ENCODE peak calls at places on chromosomes 6 and 20, in nine cellular contexts. One of them, this sample, is unnamed.

GRCh38 chr20:64239449-64240242 is 15.9 kb upstream of the PCMTD2 start:
- DNase-seq in ACHN: no peak
- DNase-seq in AG08395: no peak
- DNase-seq in MCF 10A: no peak
- DNase-seq in fibroblast of the aortic adventitia: no peak
- DNase-seq in mammary epithelial cell: no peak
- DNase-seq in activated naive CD4-positive, alpha-beta T cell treated with anti-CD3 and anti-CD28 coated beads for 36 hours: no peak
- DNase-seq in astrocyte: no peak
- DNase-seq in NCI-H1105: no peak
- DNase-seq in this sample: no peak

GRCh38 chr6:81696505-81696904 is 56.0 kb downstream of the TENT5A start:
- DNase-seq in AG08395: no peak
- DNase-seq in ACHN: no peak
- DNase-seq in activated naive CD4-positive, alpha-beta T cell treated with anti-CD3 and anti-CD28 coated beads for 36 hours: no peak
- DNase-seq in mammary epithelial cell: no peak
- DNase-seq in fibroblast of the aortic adventitia: no peak
- DNase-seq in NCI-H1105: peak
- DNase-seq in MCF 10A: peak
- DNase-seq in astrocyte: peak
- DNase-seq in this sample: peak

GRCh38 chr6:10720229-10720959 is 2.5 kb upstream of the TMEM14C start:
- DNase-seq in mammary epithelial cell: peak
- DNase-seq in astrocyte: peak
- DNase-seq in fibroblast of the aortic adventitia: peak
- DNase-seq in MCF 10A: peak
- DNase-seq in activated naive CD4-positive, alpha-beta T cell treated with anti-CD3 and anti-CD28 coated beads for 36 hours: peak
- DNase-seq in ACHN: peak
- DNase-seq in AG08395: no peak
- DNase-seq in NCI-H1105: no peak
- DNase-seq in this sample: peak

GRCh38 chr6:135319819-135320218 is 138.7 kb downstream of the MYB start:
- DNase-seq in NCI-H1105: no peak
- DNase-seq in astrocyte: no peak
- DNase-seq in activated naive CD4-positive, alpha-beta T cell treated with anti-CD3 and anti-CD28 coated beads for 36 hours: no peak
- DNase-seq in AG08395: no peak
- DNase-seq in MCF 10A: no peak
- DNase-seq in mammary epithelial cell: no peak
- DNase-seq in fibroblast of the aortic adventitia: no peak
- DNase-seq in ACHN: no peak
- DNase-seq in this sample: no peak

GRCh38 chr6:85417336-85417735 is 32.5 kb upstream of the NT5E start:
- DNase-seq in fibroblast of the aortic adventitia: no peak
- DNase-seq in AG08395: no peak
- DNase-seq in mammary epithelial cell: peak
- DNase-seq in ACHN: no peak
- DNase-seq in NCI-H1105: no peak
- DNase-seq in MCF 10A: no peak
- DNase-seq in activated naive CD4-positive, alpha-beta T cell treated with anti-CD3 and anti-CD28 coated beads for 36 hours: no peak
- DNase-seq in astrocyte: no peak
- DNase-seq in this sample: no peak

GRCh38 chr6:35919827-35920751 is 809 bp downstream of the SRPK1 start:
- DNase-seq in mammary epithelial cell: peak
- DNase-seq in ACHN: peak
- DNase-seq in astrocyte: peak
- DNase-seq in fibroblast of the aortic adventitia: peak
- DNase-seq in MCF 10A: peak
- DNase-seq in NCI-H1105: no peak
- DNase-seq in AG08395: peak
- DNase-seq in activated naive CD4-positive, alpha-beta T cell treated with anti-CD3 and anti-CD28 coated beads for 36 hours: peak
- DNase-seq in this sample: peak

GRCh38 chr6:19880066-19880465 is 42.9 kb downstream of the ID4 start:
- DNase-seq in MCF 10A: no peak
- DNase-seq in activated naive CD4-positive, alpha-beta T cell treated with anti-CD3 and anti-CD28 coated beads for 36 hours: no peak
- DNase-seq in mammary epithelial cell: no peak
- DNase-seq in ACHN: no peak
- DNase-seq in AG08395: no peak
- DNase-seq in astrocyte: no peak
- DNase-seq in NCI-H1105: no peak
- DNase-seq in fibroblast of the aortic adventitia: no peak
- DNase-seq in this sample: no peak

GRCh38 chr6:89411019-89411268 is 1.1 kb downstream of the RRAGD start:
- DNase-seq in NCI-H1105: no peak
- DNase-seq in ACHN: peak
- DNase-seq in AG08395: no peak
- DNase-seq in activated naive CD4-positive, alpha-beta T cell treated with anti-CD3 and anti-CD28 coated beads for 36 hours: peak
- DNase-seq in MCF 10A: no peak
- DNase-seq in astrocyte: no peak
- DNase-seq in fibroblast of the aortic adventitia: no peak
- DNase-seq in mammary epithelial cell: peak
- DNase-seq in this sample: no peak

GRCh38 chr6:31203345-31203979 is 33.0 kb upstream of the POU5F1 start:
- DNase-seq in NCI-H1105: no peak
- DNase-seq in activated naive CD4-positive, alpha-beta T cell treated with anti-CD3 and anti-CD28 coated beads for 36 hours: peak
- DNase-seq in MCF 10A: peak
- DNase-seq in ACHN: peak
- DNase-seq in astrocyte: peak
- DNase-seq in AG08395: no peak
- DNase-seq in fibroblast of the aortic adventitia: peak
- DNase-seq in mammary epithelial cell: peak
- DNase-seq in this sample: peak

GRCh38 chr20:8394308-8394945 is 262.4 kb downstream of the PLCB1 start:
- DNase-seq in fibroblast of the aortic adventitia: peak
- DNase-seq in astrocyte: peak
- DNase-seq in activated naive CD4-positive, alpha-beta T cell treated with anti-CD3 and anti-CD28 coated beads for 36 hours: no peak
- DNase-seq in NCI-H1105: no peak
- DNase-seq in ACHN: no peak
- DNase-seq in AG08395: peak
- DNase-seq in mammary epithelial cell: peak
- DNase-seq in MCF 10A: peak
- DNase-seq in this sample: peak

GRCh38 chr6:132392792-132393191 is 8.5 kb downstream of the MOXD1 start:
- DNase-seq in NCI-H1105: no peak
- DNase-seq in astrocyte: no peak
- DNase-seq in MCF 10A: peak
- DNase-seq in mammary epithelial cell: peak
- DNase-seq in activated naive CD4-positive, alpha-beta T cell treated with anti-CD3 and anti-CD28 coated beads for 36 hours: no peak
- DNase-seq in ACHN: peak
- DNase-seq in fibroblast of the aortic adventitia: peak
- DNase-seq in AG08395: no peak
- DNase-seq in this sample: peak

GRCh38 chr20:15889073-15889923 is 684.0 kb downstream of the KIF16B start:
- DNase-seq in mammary epithelial cell: no peak
- DNase-seq in NCI-H1105: no peak
- DNase-seq in astrocyte: no peak
- DNase-seq in MCF 10A: peak
- DNase-seq in fibroblast of the aortic adventitia: no peak
- DNase-seq in activated naive CD4-positive, alpha-beta T cell treated with anti-CD3 and anti-CD28 coated beads for 36 hours: no peak
- DNase-seq in AG08395: no peak
- DNase-seq in ACHN: no peak
- DNase-seq in this sample: no peak

GRCh38 chr6:62623851-62624532 is 338.0 kb upstream of the KHDRBS2 start:
- DNase-seq in fibroblast of the aortic adventitia: no peak
- DNase-seq in astrocyte: no peak
- DNase-seq in mammary epithelial cell: no peak
- DNase-seq in AG08395: no peak
- DNase-seq in NCI-H1105: no peak
- DNase-seq in MCF 10A: peak
- DNase-seq in ACHN: peak
- DNase-seq in activated naive CD4-positive, alpha-beta T cell treated with anti-CD3 and anti-CD28 coated beads for 36 hours: no peak
- DNase-seq in this sample: peak

GRCh38 chr20:13101701-13102100 is 92.9 kb downstream of the SPTLC3 start:
- DNase-seq in AG08395: peak
- DNase-seq in fibroblast of the aortic adventitia: peak
- DNase-seq in activated naive CD4-positive, alpha-beta T cell treated with anti-CD3 and anti-CD28 coated beads for 36 hours: no peak
- DNase-seq in mammary epithelial cell: no peak
- DNase-seq in astrocyte: peak
- DNase-seq in MCF 10A: no peak
- DNase-seq in ACHN: no peak
- DNase-seq in NCI-H1105: no peak
- DNase-seq in this sample: peak

GRCh38 chr6:42967228-42967627 is 6.7 kb downstream of the GNMT start:
- DNase-seq in AG08395: no peak
- DNase-seq in ACHN: no peak
- DNase-seq in mammary epithelial cell: no peak
- DNase-seq in fibroblast of the aortic adventitia: no peak
- DNase-seq in NCI-H1105: no peak
- DNase-seq in activated naive CD4-positive, alpha-beta T cell treated with anti-CD3 and anti-CD28 coated beads for 36 hours: no peak
- DNase-seq in MCF 10A: no peak
- DNase-seq in astrocyte: no peak
- DNase-seq in this sample: no peak

GRCh38 chr6:4256969-4257368 is 121.6 kb upstream of the ECI2 start:
- DNase-seq in MCF 10A: no peak
- DNase-seq in ACHN: no peak
- DNase-seq in astrocyte: peak
- DNase-seq in fibroblast of the aortic adventitia: peak
- DNase-seq in mammary epithelial cell: no peak
- DNase-seq in NCI-H1105: no peak
- DNase-seq in activated naive CD4-positive, alpha-beta T cell treated with anti-CD3 and anti-CD28 coated beads for 36 hours: no peak
- DNase-seq in AG08395: no peak
- DNase-seq in this sample: no peak

GRCh38 chr6:43673444-43674063 is 14.0 kb downstream of the MRPS18A start:
- DNase-seq in astrocyte: no peak
- DNase-seq in MCF 10A: no peak
- DNase-seq in AG08395: no peak
- DNase-seq in activated naive CD4-positive, alpha-beta T cell treated with anti-CD3 and anti-CD28 coated beads for 36 hours: no peak
- DNase-seq in fibroblast of the aortic adventitia: no peak
- DNase-seq in NCI-H1105: no peak
- DNase-seq in ACHN: no peak
- DNase-seq in mammary epithelial cell: no peak
- DNase-seq in this sample: no peak

GRCh38 chr6:593139-593906 is 63.6 kb downstream of the HUS1B start:
- DNase-seq in activated naive CD4-positive, alpha-beta T cell treated with anti-CD3 and anti-CD28 coated beads for 36 hours: peak
- DNase-seq in NCI-H1105: peak
- DNase-seq in ACHN: peak
- DNase-seq in AG08395: peak
- DNase-seq in mammary epithelial cell: peak
- DNase-seq in fibroblast of the aortic adventitia: peak
- DNase-seq in MCF 10A: peak
- DNase-seq in astrocyte: peak
- DNase-seq in this sample: peak

GRCh38 chr6:100809346-100809745 is 71.8 kb downstream of the ASCC3 start:
- DNase-seq in activated naive CD4-positive, alpha-beta T cell treated with anti-CD3 and anti-CD28 coated beads for 36 hours: no peak
- DNase-seq in MCF 10A: no peak
- DNase-seq in astrocyte: no peak
- DNase-seq in AG08395: no peak
- DNase-seq in fibroblast of the aortic adventitia: no peak
- DNase-seq in mammary epithelial cell: no peak
- DNase-seq in ACHN: no peak
- DNase-seq in NCI-H1105: no peak
- DNase-seq in this sample: no peak

GRCh38 chr6:30740993-30741784 is 1.3 kb downstream of the FLOT1 start:
- DNase-seq in ACHN: no peak
- DNase-seq in mammary epithelial cell: no peak
- DNase-seq in activated naive CD4-positive, alpha-beta T cell treated with anti-CD3 and anti-CD28 coated beads for 36 hours: no peak
- DNase-seq in fibroblast of the aortic adventitia: no peak
- DNase-seq in NCI-H1105: no peak
- DNase-seq in astrocyte: no peak
- DNase-seq in MCF 10A: no peak
- DNase-seq in AG08395: no peak
- DNase-seq in this sample: peak

GRCh38 chr20:23086056-23086551 is at the start of gene CD93:
- DNase-seq in mammary epithelial cell: no peak
- DNase-seq in fibroblast of the aortic adventitia: peak
- DNase-seq in activated naive CD4-positive, alpha-beta T cell treated with anti-CD3 and anti-CD28 coated beads for 36 hours: peak
- DNase-seq in ACHN: no peak
- DNase-seq in astrocyte: peak
- DNase-seq in AG08395: no peak
- DNase-seq in MCF 10A: no peak
- DNase-seq in NCI-H1105: no peak
- DNase-seq in this sample: peak

GRCh38 chr6:4658486-4658885 is 117.7 kb upstream of the CDYL start:
- DNase-seq in ACHN: no peak
- DNase-seq in astrocyte: no peak
- DNase-seq in activated naive CD4-positive, alpha-beta T cell treated with anti-CD3 and anti-CD28 coated beads for 36 hours: no peak
- DNase-seq in mammary epithelial cell: no peak
- DNase-seq in AG08395: no peak
- DNase-seq in fibroblast of the aortic adventitia: no peak
- DNase-seq in MCF 10A: no peak
- DNase-seq in NCI-H1105: no peak
- DNase-seq in this sample: no peak

GRCh38 chr6:90425161-90425641 is 128.6 kb upstream of the BACH2 start:
- DNase-seq in MCF 10A: no peak
- DNase-seq in activated naive CD4-positive, alpha-beta T cell treated with anti-CD3 and anti-CD28 coated beads for 36 hours: peak
- DNase-seq in NCI-H1105: no peak
- DNase-seq in AG08395: no peak
- DNase-seq in mammary epithelial cell: no peak
- DNase-seq in fibroblast of the aortic adventitia: no peak
- DNase-seq in astrocyte: no peak
- DNase-seq in ACHN: no peak
- DNase-seq in this sample: no peak

GRCh38 chr6:104601008-104601745 is 258.5 kb downstream of the HACE1 start:
- DNase-seq in fibroblast of the aortic adventitia: peak
- DNase-seq in mammary epithelial cell: no peak
- DNase-seq in ACHN: no peak
- DNase-seq in AG08395: no peak
- DNase-seq in NCI-H1105: no peak
- DNase-seq in activated naive CD4-positive, alpha-beta T cell treated with anti-CD3 and anti-CD28 coated beads for 36 hours: no peak
- DNase-seq in astrocyte: no peak
- DNase-seq in MCF 10A: peak
- DNase-seq in this sample: no peak

GRCh38 chr20:45362804-45363610 is at the start of gene SYS1:
- DNase-seq in NCI-H1105: peak
- DNase-seq in ACHN: peak
- DNase-seq in astrocyte: peak
- DNase-seq in AG08395: peak
- DNase-seq in activated naive CD4-positive, alpha-beta T cell treated with anti-CD3 and anti-CD28 coated beads for 36 hours: peak
- DNase-seq in fibroblast of the aortic adventitia: peak
- DNase-seq in MCF 10A: peak
- DNase-seq in mammary epithelial cell: peak
- DNase-seq in this sample: peak

GRCh38 chr6:147651249-147652063 is 143.0 kb downstream of the SAMD5 start:
- DNase-seq in MCF 10A: peak
- DNase-seq in fibroblast of the aortic adventitia: no peak
- DNase-seq in mammary epithelial cell: no peak
- DNase-seq in NCI-H1105: no peak
- DNase-seq in activated naive CD4-positive, alpha-beta T cell treated with anti-CD3 and anti-CD28 coated beads for 36 hours: no peak
- DNase-seq in AG08395: peak
- DNase-seq in astrocyte: peak
- DNase-seq in ACHN: no peak
- DNase-seq in this sample: peak

This sample was measured in epithelial cell of esophagus.